ENCODE peak calls at places on chromosomes 3 and 15, in four cellular contexts. One of them, this sample, is unnamed.

GRCh38 chr3:76728411-76728810 is 311.5 kb upstream of the ROBO2 start:
- DNase-seq in mammary epithelial cell: no peak
- DNase-seq in fibroblast of lung: no peak
- DNase-seq in IMR-90: no peak
- DNase-seq in this sample: peak; percentile 2

GRCh38 chr3:22471557-22471956 is 720.5 kb upstream of the ZNF385D start:
- DNase-seq in mammary epithelial cell: no peak
- DNase-seq in fibroblast of lung: no peak
- DNase-seq in IMR-90: no peak
- DNase-seq in this sample: no peak

GRCh38 chr3:185760550-185760949 is 64.3 kb downstream of the IGF2BP2 start:
- DNase-seq in mammary epithelial cell: no peak
- DNase-seq in fibroblast of lung: no peak
- DNase-seq in IMR-90: no peak
- DNase-seq in this sample: no peak

GRCh38 chr3:30135190-30135589 is 471.2 kb upstream of the TGFBR2 start:
- DNase-seq in mammary epithelial cell: no peak
- DNase-seq in fibroblast of lung: no peak
- DNase-seq in IMR-90: no peak
- DNase-seq in this sample: peak; percentile 48

GRCh38 chr3:4976109-4976508 is 3.1 kb upstream of the BHLHE40 start:
- DNase-seq in mammary epithelial cell: peak; percentile 62
- DNase-seq in fibroblast of lung: peak; percentile 69
- DNase-seq in IMR-90: peak; percentile 63
- DNase-seq in this sample: peak; percentile 68

GRCh38 chr3:180421221-180421620 is 180.7 kb upstream of the TTC14 start:
- DNase-seq in mammary epithelial cell: no peak
- DNase-seq in fibroblast of lung: no peak
- DNase-seq in IMR-90: peak; percentile 18
- DNase-seq in this sample: peak; percentile 33

GRCh38 chr15:98609144-98609852 is 39.0 kb upstream of the IGF1R start:
- DNase-seq in mammary epithelial cell: peak; percentile 78
- DNase-seq in fibroblast of lung: peak; percentile 32
- DNase-seq in IMR-90: peak; percentile 40
- DNase-seq in this sample: peak; percentile 83

GRCh38 chr15:54840999-54841398 is 355.7 kb downstream of the RSL24D1 start:
- DNase-seq in mammary epithelial cell: no peak
- DNase-seq in fibroblast of lung: no peak
- DNase-seq in IMR-90: no peak
- DNase-seq in this sample: no peak

GRCh38 chr15:78681306-78682012 is 40.4 kb upstream of the CHRNB4 start:
- DNase-seq in mammary epithelial cell: no peak
- DNase-seq in fibroblast of lung: no peak
- DNase-seq in IMR-90: no peak
- DNase-seq in this sample: no peak

GRCh38 chr3:77815467-77815866 is 775.6 kb downstream of the ROBO2 start:
- DNase-seq in mammary epithelial cell: no peak
- DNase-seq in fibroblast of lung: no peak
- DNase-seq in IMR-90: no peak
- DNase-seq in this sample: peak; percentile 50

GRCh38 chr3:107928084-107928445 is 162.8 kb downstream of the CD47 start:
- DNase-seq in mammary epithelial cell: peak; percentile 45
- DNase-seq in fibroblast of lung: peak; percentile 35
- DNase-seq in IMR-90: peak; percentile 49
- DNase-seq in this sample: peak; percentile 59

GRCh38 chr3:61531528-61531927 is 29.8 kb upstream of the PTPRG start:
- DNase-seq in mammary epithelial cell: no peak
- DNase-seq in fibroblast of lung: no peak
- DNase-seq in IMR-90: no peak
- DNase-seq in this sample: no peak

GRCh38 chr3:61532739-61533500 is 28.5 kb upstream of the PTPRG start:
- DNase-seq in mammary epithelial cell: no peak
- DNase-seq in fibroblast of lung: no peak
- DNase-seq in IMR-90: no peak
- DNase-seq in this sample: no peak

GRCh38 chr3:61537366-61537765 is 24.0 kb upstream of the PTPRG start:
- DNase-seq in mammary epithelial cell: no peak
- DNase-seq in fibroblast of lung: no peak
- DNase-seq in IMR-90: no peak
- DNase-seq in this sample: no peak

GRCh38 chr3:61538486-61538885 is 22.9 kb upstream of the PTPRG start:
- DNase-seq in mammary epithelial cell: no peak
- DNase-seq in fibroblast of lung: no peak
- DNase-seq in IMR-90: no peak
- DNase-seq in this sample: no peak

DNA sequence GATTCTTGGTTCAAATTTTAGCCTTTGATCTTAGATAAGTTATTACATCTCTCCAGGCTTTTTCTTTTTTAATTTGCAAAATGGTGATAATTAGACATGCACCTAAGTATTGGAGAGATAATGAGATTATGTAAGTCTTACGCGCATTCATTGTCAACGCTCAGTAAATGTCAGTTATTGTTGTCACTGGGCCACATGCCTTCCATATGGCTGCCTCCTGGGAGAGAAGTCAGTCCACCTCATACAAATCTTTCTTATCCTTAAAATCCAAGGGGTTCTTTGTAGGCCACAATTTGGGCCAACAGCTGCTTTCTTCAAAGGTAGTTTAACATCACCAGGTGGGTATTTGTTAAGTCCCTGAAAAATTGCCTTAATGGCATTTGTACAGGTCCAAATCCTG is 25.5 kb upstream of the PTPRG start:
- DNase-seq in mammary epithelial cell: no peak
- DNase-seq in fibroblast of lung: no peak
- DNase-seq in IMR-90: no peak
- DNase-seq in this sample: no peak
- H3K4me2 ChIP-seq in mammary epithelial cell: no peak overlapping the region
- H3K4me2 ChIP-seq in fibroblast of lung: no peak overlapping the region
- H3K4me2 ChIP-seq in IMR-90: no peak overlapping the region
- H3K4me2 ChIP-seq in this sample: no peak overlapping the region

GRCh38 chr15:85584791-85585360 is 204.5 kb downstream of the AKAP13 start:
- DNase-seq in mammary epithelial cell: no peak
- DNase-seq in fibroblast of lung: no peak
- DNase-seq in IMR-90: no peak
- DNase-seq in this sample: no peak
- H3K4me1 ChIP-seq in mammary epithelial cell: peaks cover 32% of the 10 kb centered on the region
- H3K4me1 ChIP-seq in fibroblast of lung: peaks cover 6% of the 10 kb centered on the region
- H3K4me1 ChIP-seq in IMR-90: peaks cover 13% of the 10 kb centered on the region
- H3K4me1 ChIP-seq in this sample: peaks cover 63% of the 10 kb centered on the region

GRCh38 chr3:64063982-64064438 is 40.7 kb upstream of the PSMD6 start:
- DNase-seq in mammary epithelial cell: no peak
- DNase-seq in fibroblast of lung: no peak
- DNase-seq in IMR-90: no peak
- DNase-seq in this sample: no peak

GRCh38 chr3:64072111-64072510 is 48.8 kb upstream of the PSMD6 start:
- DNase-seq in mammary epithelial cell: no peak
- DNase-seq in fibroblast of lung: no peak
- DNase-seq in IMR-90: no peak
- DNase-seq in this sample: no peak

GRCh38 chr3:64064804-64065203 is 41.5 kb upstream of the PSMD6 start:
- DNase-seq in mammary epithelial cell: no peak
- DNase-seq in fibroblast of lung: no peak
- DNase-seq in IMR-90: no peak
- DNase-seq in this sample: no peak

GRCh38 chr3:64063207-64063981 is 40.1 kb upstream of the PSMD6 start:
- DNase-seq in mammary epithelial cell: no peak
- DNase-seq in fibroblast of lung: no peak
- DNase-seq in IMR-90: peak; percentile 38
- DNase-seq in this sample: peak; percentile 69

DNA sequence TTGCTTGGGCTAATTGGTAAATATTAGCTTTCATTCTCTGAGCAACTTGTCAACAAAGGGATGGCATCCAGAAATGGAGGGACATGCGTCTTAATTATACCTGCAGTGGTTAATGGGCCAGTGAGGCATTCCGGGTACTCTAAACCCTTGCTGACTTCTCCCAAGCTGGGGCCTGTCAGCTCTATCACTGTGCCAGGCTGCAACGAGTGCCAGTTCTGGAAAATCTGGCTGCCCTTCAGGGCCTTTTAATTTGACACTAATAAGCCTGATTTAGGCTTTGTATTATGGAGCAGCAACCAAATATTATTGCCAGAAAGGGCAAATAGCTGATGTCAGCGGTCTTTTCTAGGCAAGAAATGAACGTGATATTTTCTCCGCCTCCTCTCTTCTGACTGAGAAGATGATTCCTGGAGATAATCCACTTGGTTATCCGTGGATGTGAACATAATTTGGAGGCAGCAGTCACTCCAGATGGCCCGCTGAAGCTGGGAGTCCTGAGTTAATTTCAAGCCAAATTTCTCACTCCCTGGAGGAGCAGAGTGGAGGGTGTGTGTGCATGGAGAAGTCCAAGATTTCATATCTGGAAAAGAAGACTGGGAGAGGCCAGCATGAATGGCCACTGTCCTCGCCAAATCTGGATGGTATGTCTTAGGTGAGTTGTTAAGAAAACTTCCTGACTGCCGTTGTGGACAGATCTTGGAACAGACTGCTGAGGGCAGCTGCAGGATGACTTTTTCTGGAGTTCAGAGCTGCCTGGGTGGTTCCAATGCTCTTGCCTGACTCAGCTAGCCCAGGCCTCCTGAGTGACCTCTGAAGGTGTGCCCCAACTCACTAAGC is 44.4 kb upstream of the PSMD6 start:
- DNase-seq in mammary epithelial cell: no peak
- DNase-seq in fibroblast of lung: no peak
- DNase-seq in IMR-90: peak; percentile 20
- DNase-seq in this sample: no peak
- H3K4me2 ChIP-seq in mammary epithelial cell: no peak overlapping the region
- H3K4me2 ChIP-seq in fibroblast of lung: no peak overlapping the region
- H3K4me2 ChIP-seq in IMR-90: no peak overlapping the region
- H3K4me2 ChIP-seq in this sample: no peak overlapping the region

DNA sequence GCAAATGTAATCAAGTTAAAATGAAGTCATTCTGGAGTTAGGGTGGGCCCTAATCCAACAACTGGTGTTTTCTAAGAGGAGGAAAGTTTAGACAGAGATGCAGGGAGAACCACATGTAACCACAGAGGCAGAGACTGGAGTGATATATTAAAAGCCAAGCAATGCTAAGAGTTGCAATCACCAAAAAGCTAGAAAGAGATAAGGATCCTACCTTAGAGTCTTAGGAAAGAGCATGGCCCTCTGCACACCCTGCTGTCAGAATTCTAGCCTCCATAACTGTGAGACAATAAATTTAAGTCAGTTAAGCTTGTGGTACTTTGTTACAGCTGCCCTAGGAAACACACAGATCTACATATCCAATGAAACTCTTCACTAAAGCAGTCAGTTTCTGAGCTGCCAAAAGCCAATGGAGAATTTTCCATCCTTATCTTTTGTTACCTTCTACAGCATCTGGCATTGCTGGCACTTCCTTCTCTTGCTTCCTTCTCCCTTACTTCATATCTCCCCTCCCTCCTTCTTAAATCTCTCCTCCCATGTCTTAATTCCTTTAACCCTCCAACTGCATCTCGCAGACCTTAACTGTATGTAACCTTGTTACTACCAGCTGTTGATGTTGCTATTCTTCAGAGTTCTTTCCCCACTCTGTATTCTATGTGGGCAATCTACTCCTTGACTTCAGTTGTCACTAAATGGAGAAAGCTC is 11.2 kb downstream of the DCBLD2 start:
- DNase-seq in mammary epithelial cell: no peak
- DNase-seq in fibroblast of lung: peak; percentile 44
- DNase-seq in IMR-90: peak; percentile 38
- DNase-seq in this sample: no peak
- H3K4me1 ChIP-seq in mammary epithelial cell: peaks cover 77% of the 10 kb centered on the region
- H3K4me1 ChIP-seq in fibroblast of lung: peaks cover 40% of the 10 kb centered on the region
- H3K4me1 ChIP-seq in IMR-90: peaks cover 42% of the 10 kb centered on the region
- H3K4me1 ChIP-seq in this sample: peaks cover 99% of the 10 kb centered on the region

DNA sequence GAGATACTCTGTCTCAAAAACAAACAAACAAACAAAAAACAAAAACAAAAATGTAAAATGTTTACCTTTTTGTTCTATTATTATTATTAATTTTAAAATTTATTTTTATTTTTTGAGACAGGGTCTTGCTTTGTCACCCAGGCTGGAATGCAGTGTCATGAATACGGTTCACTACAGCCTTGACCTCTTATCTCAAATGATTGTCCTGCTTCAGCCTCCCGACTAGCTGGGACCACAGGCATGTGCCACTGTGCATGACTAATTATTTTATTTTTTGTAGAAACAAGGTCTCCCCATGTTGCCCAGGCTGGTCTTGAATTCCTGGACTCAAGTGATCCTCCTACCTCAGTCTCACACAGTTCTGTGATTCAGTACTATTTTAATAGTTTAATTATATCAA is 5.7 kb upstream of the SLC25A26 start:
- DNase-seq in mammary epithelial cell: no peak
- DNase-seq in fibroblast of lung: no peak
- DNase-seq in IMR-90: no peak
- DNase-seq in this sample: no peak
- H3K4me2 ChIP-seq in mammary epithelial cell: no peak overlapping the region
- H3K4me2 ChIP-seq in fibroblast of lung: no peak overlapping the region
- H3K4me2 ChIP-seq in IMR-90: no peak overlapping the region
- H3K4me2 ChIP-seq in this sample: no peak overlapping the region

GRCh38 chr15:60006808-60007346 is 2.8 kb downstream of the FOXB1 start:
- DNase-seq in mammary epithelial cell: no peak
- DNase-seq in fibroblast of lung: no peak
- DNase-seq in IMR-90: no peak
- DNase-seq in this sample: no peak

GRCh38 chr15:60009581-60010379 is 5.7 kb downstream of the FOXB1 start:
- DNase-seq in mammary epithelial cell: no peak
- DNase-seq in fibroblast of lung: no peak
- DNase-seq in IMR-90: no peak
- DNase-seq in this sample: no peak

GRCh38 chr15:60012695-60013094 is 8.6 kb downstream of the FOXB1 start:
- DNase-seq in mammary epithelial cell: no peak
- DNase-seq in fibroblast of lung: no peak
- DNase-seq in IMR-90: no peak
- DNase-seq in this sample: no peak

GRCh38 chr15:60009124-60009523 is 5.0 kb downstream of the FOXB1 start:
- DNase-seq in mammary epithelial cell: no peak
- DNase-seq in fibroblast of lung: no peak
- DNase-seq in IMR-90: no peak
- DNase-seq in this sample: peak; percentile 37

DNA sequence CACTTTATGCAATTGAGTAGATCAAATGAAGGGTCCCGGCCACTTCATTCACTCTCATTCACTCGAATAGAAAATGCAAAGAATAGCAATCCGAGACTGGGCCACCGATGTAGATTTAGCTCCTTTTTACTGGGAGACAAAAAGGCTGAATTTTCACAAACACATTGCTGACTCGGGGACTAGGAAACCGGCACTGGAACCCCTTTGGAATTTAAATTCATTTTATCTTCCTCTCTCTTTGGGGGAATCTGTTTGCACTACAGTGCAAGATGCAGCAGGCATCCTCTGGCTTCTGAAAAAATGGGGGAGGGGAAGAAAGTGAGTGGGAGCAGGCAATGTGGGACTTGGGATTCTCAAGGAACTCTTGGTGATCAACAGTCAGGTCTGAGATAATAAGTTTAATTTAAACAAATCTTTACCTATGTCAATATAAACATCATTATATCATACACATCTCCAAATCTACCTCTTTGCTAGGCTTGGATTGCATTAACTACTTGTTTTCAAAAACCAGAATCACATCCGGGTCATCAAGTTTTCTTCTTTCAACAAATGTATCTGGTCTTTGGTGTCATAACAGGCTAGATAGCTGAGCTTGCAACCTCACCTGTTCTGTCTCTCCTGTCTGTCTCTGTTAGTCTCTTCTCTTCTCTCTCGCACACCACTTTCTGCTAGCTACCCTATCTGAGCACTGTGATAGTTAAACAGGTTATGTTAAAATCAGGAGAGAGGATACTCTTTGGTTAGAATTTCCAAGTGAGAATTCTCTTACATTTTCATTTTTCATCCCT is 6.6 kb downstream of the FOXB1 start:
- DNase-seq in mammary epithelial cell: no peak
- DNase-seq in fibroblast of lung: no peak
- DNase-seq in IMR-90: no peak
- DNase-seq in this sample: no peak
- H3K4me1 ChIP-seq in mammary epithelial cell: peaks cover 10% of the 10 kb centered on the region
- H3K4me1 ChIP-seq in fibroblast of lung: no peaks in the 10 kb centered on the region
- H3K4me1 ChIP-seq in IMR-90: no peaks in the 10 kb centered on the region
- H3K4me1 ChIP-seq in this sample: peaks cover 5% of the 10 kb centered on the region